ENCODE peak calls at places on chromosomes 5 and 9, in ten cellular contexts. T is right lobe of liver, B is lower leg skin, S is GM12878, X is spleen, J is A549, H is uterus, V is esophagus squamous epithelium, U is sigmoid colon, G is K562. F is an unnamed sample.

GRCh38 chr9:133708770-133709611 is 29.2 kb downstream of the SARDH start:
- DNase-seq in B (no peak), H (no peak), X (peak; percentile 76), V (no peak), J (no peak), G (no peak), T (peak; percentile 17), U (peak; percentile 49), S (peak; percentile 7), F (peak; percentile 6)

GRCh38 chr9:132037470-132037869 is 42.2 kb downstream of the MED27 start:
- DNase-seq in U (no peak), T (no peak), X (no peak), B (no peak), G (no peak), S (no peak), J (no peak), H (no peak), V (no peak), F (no peak)

GRCh38 chr9:35746583-35746982 is 2.4 kb downstream of the GBA2 start:
- DNase-seq in J (no peak), G (no peak), V (no peak), T (no peak), H (no peak), S (no peak), B (no peak), U (no peak), X (no peak), F (no peak)

GRCh38 chr5:10564838-10565784 is 1.2 kb downstream of the ANKRD33B start:
- DNase-seq in J (no peak), T (peak; percentile 53), B (peak; percentile 89), G (no peak), S (no peak), X (peak; percentile 90), U (no peak), V (no peak), H (no peak), F (no peak)

GRCh38 chr5:31887556-31887955 is 248.6 kb downstream of the PDZD2 start:
- DNase-seq in U (no peak), H (no peak), S (no peak), B (no peak), V (no peak), X (no peak), G (no peak), J (no peak), T (no peak), F (no peak)

GRCh38 chr9:125106285-125106893 is 36.9 kb downstream of the SCAI start:
- DNase-seq in U (no peak), X (no peak), T (no peak), V (no peak), G (no peak), B (no peak), H (no peak), J (no peak), S (no peak), F (no peak)

GRCh38 chr5:90294604-90295003 is 115.0 kb downstream of the CETN3 start:
- DNase-seq in J (no peak), G (peak; percentile 10), B (no peak), T (no peak), X (no peak), U (no peak), V (no peak), H (no peak), S (no peak), F (no peak)

GRCh38 chr9:37446401-37446800 is 18.8 kb downstream of the ZBTB5 start:
- DNase-seq in T (no peak), X (no peak), G (no peak), B (no peak), U (no peak), S (no peak), V (no peak), H (no peak), J (no peak), F (no peak)

GRCh38 chr5:104643320-104643719 is 1080.7 kb upstream of the NUDT12 start:
- DNase-seq in T (no peak), G (no peak), J (no peak), B (no peak), S (no peak), X (no peak), U (no peak), H (no peak), V (no peak), F (no peak)

DNA sequence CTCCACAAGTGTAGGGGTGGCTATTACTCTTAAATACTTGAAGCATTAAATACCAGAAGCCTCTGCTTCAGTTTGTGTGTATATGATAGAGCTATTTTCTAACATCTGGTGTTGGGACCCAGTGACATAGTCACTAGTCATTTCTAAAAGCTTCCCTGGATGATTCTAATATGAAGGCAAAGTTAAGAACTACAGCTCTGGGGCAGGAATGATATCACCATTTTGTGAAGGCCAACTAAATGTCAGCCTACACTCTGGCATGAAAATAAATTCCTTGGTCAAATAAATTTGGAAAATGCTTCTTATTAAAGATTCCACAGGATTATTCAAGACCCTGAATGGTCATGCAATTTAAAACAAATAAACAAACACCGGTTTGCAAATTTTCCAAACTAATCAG is 197.7 kb downstream of the PLK2 start:
- DNase-seq in V (no peak), B (no peak), X (no peak), G (no peak), T (no peak), S (no peak), J (no peak), U (no peak), H (no peak), F (no peak)
- TF ChIP-seq CTCF in V (no peak), B (no peak), X (no peak), G (no peak), T (no peak), S (no peak), J (no peak), U (no peak), H (no peak), F (no peak)

GRCh38 chr9:127876026-127876763 is 1.3 kb downstream of the AK1 start:
- DNase-seq in V (no peak), T (no peak), J (no peak), S (no peak), H (no peak), G (no peak), B (no peak), X (peak; percentile 69), U (no peak), F (no peak)

GRCh38 chr9:127878652-127879377 is 1.3 kb upstream of the AK1 start:
- DNase-seq in J (no peak), X (no peak), H (no peak), B (no peak), T (no peak), S (no peak), V (no peak), U (no peak), G (no peak), F (no peak)

GRCh38 chr9:127876764-127877562 is 512 bp downstream of the AK1 start:
- DNase-seq in T (peak; percentile 65), G (no peak), V (no peak), B (no peak), X (peak; percentile 68), U (peak; percentile 78), H (no peak), J (no peak), S (no peak), F (peak; percentile 64)

GRCh38 chr9:127877566-127877998 is at the start of gene AK1:
- DNase-seq in B (peak; percentile 96), X (peak; percentile 86), J (no peak), S (no peak), U (peak; percentile 91), T (peak; percentile 88), V (no peak), H (peak; percentile 78), G (peak; percentile 79), F (peak; percentile 78)

DNA sequence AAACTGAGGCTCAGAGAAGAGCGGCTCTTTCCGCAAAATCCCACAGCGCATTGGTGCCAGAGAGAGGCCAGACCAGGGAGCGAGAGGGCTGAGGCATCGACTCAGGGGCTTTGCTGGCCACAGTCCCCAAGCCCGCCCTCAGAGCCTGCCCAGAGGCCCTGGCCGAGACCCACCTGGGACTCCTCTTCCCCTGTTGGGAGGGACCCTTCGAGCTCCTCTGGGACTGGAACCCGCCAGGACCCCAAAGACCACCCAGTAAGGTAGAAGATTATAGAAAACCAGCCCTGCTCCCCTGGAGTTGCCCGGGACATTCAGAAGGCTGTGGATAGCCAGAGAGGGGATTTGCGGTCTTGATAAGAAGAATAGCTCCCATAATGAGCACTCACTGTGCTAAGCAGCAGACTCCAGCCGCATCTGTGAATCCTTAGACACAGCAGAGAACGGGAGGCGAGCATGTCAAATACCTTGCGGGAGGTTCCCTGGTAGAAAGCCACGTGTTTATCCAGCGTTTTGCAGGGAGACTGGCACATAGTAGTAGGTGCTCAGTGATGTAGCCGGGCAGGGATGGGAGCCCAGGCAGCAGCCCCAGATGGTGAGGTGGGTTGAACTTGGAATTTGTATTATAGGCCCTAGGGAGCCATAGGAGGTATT is 651 bp upstream of the AK1 start:
- DNase-seq in G (peak; percentile 69), X (no peak), T (no peak), U (peak; percentile 64), H (no peak), J (no peak), S (no peak), B (no peak), V (no peak), F (no peak)
- TF ChIP-seq POLR2A in G (no peak), X (no peak), T (no peak), U (no peak), H (no peak), J (no peak), S (no peak), B (no peak), V (no peak), F (no peak)

DNA sequence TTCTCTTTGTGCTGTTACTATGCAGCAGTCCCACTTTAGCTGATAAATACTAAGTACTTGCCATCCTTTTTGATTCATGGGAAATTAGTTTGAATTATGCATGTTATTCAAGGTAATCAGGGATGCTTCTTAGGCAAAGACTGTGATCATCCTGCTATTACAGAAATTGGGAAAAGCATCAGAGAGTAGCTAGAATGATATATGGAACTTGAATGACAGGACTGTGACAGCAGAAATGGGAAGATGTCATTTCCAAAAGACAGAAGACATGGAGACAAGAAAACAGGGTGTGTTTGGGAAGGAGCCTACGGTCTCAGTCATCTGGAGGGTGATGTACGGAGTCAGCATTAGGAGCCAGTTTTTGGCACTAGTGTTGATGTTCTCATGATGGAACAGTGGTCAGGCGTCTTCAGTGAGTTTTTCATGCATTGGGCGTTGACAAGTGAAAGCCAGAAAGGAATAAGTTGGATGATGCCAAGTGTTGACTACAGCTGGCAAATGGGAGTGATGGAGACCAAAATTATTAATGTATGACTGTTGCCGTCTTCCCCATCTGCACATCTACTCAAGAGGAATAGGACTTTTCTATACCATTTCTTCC is 70.4 kb downstream of the TMEM167A start:
- DNase-seq in T (no peak), U (no peak), G (no peak), J (no peak), B (no peak), X (no peak), H (no peak), V (no peak), S (no peak), F (no peak)
- H3K4me3 ChIP-seq in T (no peak overlapping the region), U (no peak overlapping the region), G (no peak overlapping the region), J (no peak overlapping the region), B (no peak overlapping the region), X (no peak overlapping the region), H (no peak overlapping the region), V (no peak overlapping the region), S (no peak overlapping the region), F (no peak overlapping the region)

DNA sequence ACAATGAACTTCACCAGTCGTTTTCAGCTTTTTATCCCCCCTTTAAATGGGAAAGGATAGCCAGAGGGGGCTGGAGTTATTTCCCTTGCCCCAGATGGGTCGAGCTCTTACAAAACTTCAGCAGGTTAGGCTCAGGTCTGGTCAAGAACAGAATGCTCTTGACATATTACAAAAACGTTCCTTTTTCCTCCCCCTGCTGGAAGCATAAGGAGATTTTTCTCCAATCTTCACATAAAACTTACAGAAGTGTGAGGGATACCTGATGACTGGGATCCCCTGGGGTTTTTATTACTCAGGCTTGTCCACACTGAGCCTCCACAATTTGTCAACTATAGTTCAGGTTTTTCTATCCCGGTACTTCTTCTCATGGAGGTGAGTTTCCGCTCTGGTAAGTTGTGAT is 60.8 kb downstream of the CSF2 start:
- DNase-seq in X (no peak), B (no peak), S (no peak), G (no peak), J (peak; percentile 10), T (no peak), V (no peak), H (no peak), U (no peak), F (no peak)
- TF ChIP-seq CTCF in X (no peak), B (no peak), S (peak; percentile 21), G (no peak), J (peak; percentile 38), T (no peak), V (no peak), H (no peak), U (no peak), F (no peak)